ENCODE peak calls at places on chromosomes 13 and 19, in seven cellular contexts. D is stimulated activated CD4-positive, alpha-beta T cell treated with anti-CD3 and anti-CD28 coated beads, Interleukin-1b, Interleukin-23, amount 100 ng/mL, for 24 hours; L is ACHN; J is pancreas; N is Daoy; S is GDM1; P is NCI-H748 treated with DMSO at 0.1 percent for 48 hours. I is an unnamed sample.

GRCh38 chr13:22198656-22199217 is 527.9 kb downstream of the FGF9 start:
- DNase-seq in S (no peak), J (no peak), P (no peak), N (no peak), L (no peak), D (no peak), I (peak)

GRCh38 chr19:2944403-2944774 is 382 bp downstream of the ZNF77 start:
- DNase-seq in N (no peak), D (no peak), S (no peak), P (no peak), L (no peak), J (no peak), I (no peak)

GRCh38 chr13:26362261-26362660 is 108.3 kb downstream of the CDK8 start:
- DNase-seq in L (no peak), S (no peak), N (no peak), J (no peak), D (no peak), P (no peak), I (no peak)

GRCh38 chr13:32315255-32316029 is at the start of the genes BRCA2 and ZAR1L:
- DNase-seq in L (peak), N (peak), D (peak), P (peak), J (peak), S (peak), I (peak)

GRCh38 chr13:91158015-91158390 is 189.5 kb upstream of the MIR17HG start:
- DNase-seq in S (peak), N (no peak), D (no peak), L (no peak), J (no peak), P (no peak), I (no peak)

GRCh38 chr13:27338207-27338606 is 67.6 kb downstream of the RASL11A start:
- DNase-seq in L (no peak), S (no peak), N (no peak), P (no peak), D (no peak), J (no peak), I (no peak)

GRCh38 chr19:14536926-14537692 is 7.7 kb downstream of the TECR start:
- DNase-seq in L (no peak), J (peak), N (peak), S (peak), P (no peak), D (peak), I (peak)

GRCh38 chr13:29771247-29771646 is 79.2 kb downstream of the UBL3 start:
- DNase-seq in S (no peak), D (no peak), L (peak), P (peak), J (no peak), N (no peak), I (peak)

GRCh38 chr13:28161370-28161769 is 23.0 kb downstream of the PAN3 start:
- DNase-seq in L (no peak), N (peak), J (no peak), P (no peak), S (no peak), D (no peak), I (peak)

GRCh38 chr13:23811366-23812027 is 77.7 kb downstream of the MIPEP start:
- DNase-seq in S (no peak), N (no peak), P (no peak), J (no peak), L (no peak), D (no peak), I (no peak)

GRCh38 chr13:113641426-113641825 is 16.6 kb downstream of the ATP4B start:
- DNase-seq in S (no peak), J (peak), P (no peak), D (no peak), N (no peak), L (no peak), I (no peak)

GRCh38 chr19:870963-871401 is 11.5 kb downstream of the CFD start:
- DNase-seq in L (no peak), J (peak), S (no peak), N (no peak), D (no peak), P (no peak), I (no peak)

GRCh38 chr13:64675256-64675892 is 2554.8 kb downstream of the PCDH9 start:
- DNase-seq in N (no peak), L (no peak), D (no peak), S (no peak), P (no peak), J (no peak), I (peak)

GRCh38 chr19:35261356-35262100 is 7.2 kb upstream of the USF2 start:
- DNase-seq in J (peak), L (no peak), S (no peak), D (no peak), P (no peak), N (peak), I (no peak)

GRCh38 chr13:95492044-95492801 is 60.3 kb upstream of the CLDN10 start:
- DNase-seq in J (no peak), P (peak), N (no peak), D (no peak), L (no peak), S (no peak), I (peak)

GRCh38 chr19:15038304-15038703 is 11.0 kb upstream of the CASP14 start:
- DNase-seq in J (no peak), P (no peak), N (no peak), D (no peak), S (no peak), L (no peak), I (no peak)

GRCh38 chr13:45949161-45949560 is 97.6 kb upstream of the SIAH3 start:
- DNase-seq in N (no peak), L (no peak), D (no peak), S (no peak), P (no peak), J (no peak), I (no peak)

GRCh38 chr19:18073197-18073596 is 13.5 kb downstream of the IL12RB1 start:
- DNase-seq in L (no peak), J (no peak), N (no peak), P (no peak), D (no peak), S (no peak), I (no peak)

GRCh38 chr19:14094854-14095253 is 4.3 kb upstream of the SAMD1 start:
- DNase-seq in L (no peak), D (no peak), P (no peak), J (no peak), N (no peak), S (no peak), I (no peak)

I was measured in hepatocyte.